ENCODE peak calls at places on chromosomes 11 and 22, in four cellular contexts. B, Y, V and T are unnamed samples.

GRCh38 chr11:34425863-34426262 is 12.9 kb upstream of the CAT start:
- DNase-seq in B (no peak), Y (no peak), V (no peak), T (no peak)

GRCh38 chr22:46583571-46583970 is 36.6 kb upstream of the GRAMD4 start:
- DNase-seq in B (peak), Y (no peak), V (no peak), T (no peak)

GRCh38 chr11:33268945-33269567 is 11.9 kb downstream of the HIPK3 start:
- DNase-seq in B (no peak), Y (no peak), V (no peak), T (no peak)

GRCh38 chr11:118102721-118103261 is 16.0 kb upstream of the SMIM35 start:
- DNase-seq in B (no peak), Y (no peak), V (no peak), T (no peak)

GRCh38 chr11:19444231-19444630 is 203.5 kb upstream of the E2F8 start:
- DNase-seq in B (no peak), Y (no peak), V (no peak), T (no peak)

GRCh38 chr11:35798423-35798822 is 135.8 kb downstream of the TRIM44 start:
- DNase-seq in B (no peak), Y (no peak), V (no peak), T (no peak)

GRCh38 chr11:64296236-64296635 is 3.9 kb upstream of the CATSPERZ start:
- DNase-seq in B (no peak), Y (no peak), V (no peak), T (no peak)

GRCh38 chr22:19823638-19824196 is 31.0 kb downstream of the GNB1L start:
- DNase-seq in B (no peak), Y (peak), V (no peak), T (peak)

GRCh38 chr11:77101043-77101537 is 1.6 kb upstream of the OMP start:
- DNase-seq in B (no peak), Y (peak), V (no peak), T (no peak)

GRCh38 chr11:121544956-121545355 is 92.2 kb upstream of the SORL1-AS1 start:
- DNase-seq in B (no peak), Y (no peak), V (no peak), T (no peak)

GRCh38 chr11:133337905-133338536 is 194.3 kb downstream of the OPCML start:
- DNase-seq in B (no peak), Y (no peak), V (no peak), T (no peak)

GRCh38 chr11:117941163-117941707 is 12.0 kb upstream of the TMPRSS13 start:
- DNase-seq in B (no peak), Y (no peak), V (no peak), T (no peak)

GRCh38 chr11:44711772-44712608 is 14.8 kb upstream of the TSPAN18 start:
- DNase-seq in B (no peak), Y (no peak), V (no peak), T (no peak)

GRCh38 chr11:64650923-64651523 is 60.0 kb downstream of the SLC22A12 start:
- DNase-seq in B (no peak), Y (no peak), V (no peak), T (no peak)

DNA sequence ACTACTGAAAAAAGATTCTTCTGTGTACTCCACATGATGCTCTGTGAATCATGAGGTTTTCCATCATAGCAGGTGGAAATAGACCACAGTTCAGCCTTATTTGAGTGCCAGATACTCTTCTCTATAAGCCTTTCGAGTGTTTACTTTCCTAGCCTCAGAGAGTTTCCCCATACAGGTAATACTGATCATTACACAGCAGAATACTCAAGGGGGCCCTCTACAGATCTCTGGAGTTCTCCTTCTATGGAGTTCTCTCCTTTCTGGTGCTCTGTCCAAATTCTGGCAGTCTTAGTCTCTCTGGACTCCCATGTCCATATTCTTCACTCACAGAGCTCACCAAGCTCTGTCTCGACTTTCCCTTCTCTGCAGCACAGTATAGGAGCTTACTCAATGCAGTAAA is 175.7 kb upstream of the CARD18 start:
- DNase-seq in B (no peak), Y (no peak), V (no peak), T (no peak)
- TF ChIP-seq CTCF in B (no peak), Y (no peak), V (no peak), T (no peak)

GRCh38 chr22:28015676-28016601 is 96.9 kb upstream of the PITPNB start:
- DNase-seq in B (no peak), Y (peak), V (no peak), T (no peak)
- TF ChIP-seq CTCF in B (no peak), Y (no peak), V (no peak), T (no peak)

DNA sequence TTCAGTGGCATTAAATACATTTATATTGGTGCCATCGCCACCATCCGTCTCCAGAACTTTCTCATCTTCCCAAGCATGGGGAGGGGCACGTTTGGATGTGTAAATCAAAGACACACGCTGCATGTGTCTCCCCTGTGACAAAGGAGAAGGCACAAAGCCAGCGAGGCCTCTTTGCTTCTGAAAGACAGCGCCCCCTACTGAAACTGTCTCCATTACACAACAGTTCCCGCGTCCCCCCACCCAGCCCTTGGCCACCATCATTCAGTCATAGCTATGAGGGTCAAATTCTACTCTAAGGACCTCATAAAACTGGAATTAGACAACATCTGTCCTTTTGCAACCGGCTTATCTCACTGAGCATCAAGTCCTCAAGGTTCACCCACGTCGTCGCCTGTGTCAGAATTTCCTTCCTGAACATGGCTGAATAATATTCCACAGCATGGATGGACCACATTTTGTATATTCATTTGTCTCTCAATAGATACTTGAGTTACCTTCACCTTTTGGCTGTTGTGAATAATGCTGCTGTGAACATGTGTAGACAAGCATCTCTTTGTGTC is 64.8 kb downstream of the IGF2 start:
- DNase-seq in B (no peak), Y (no peak), V (no peak), T (no peak)
- TF ChIP-seq CTCF in B (no peak), Y (peak), V (no peak), T (no peak)

DNA sequence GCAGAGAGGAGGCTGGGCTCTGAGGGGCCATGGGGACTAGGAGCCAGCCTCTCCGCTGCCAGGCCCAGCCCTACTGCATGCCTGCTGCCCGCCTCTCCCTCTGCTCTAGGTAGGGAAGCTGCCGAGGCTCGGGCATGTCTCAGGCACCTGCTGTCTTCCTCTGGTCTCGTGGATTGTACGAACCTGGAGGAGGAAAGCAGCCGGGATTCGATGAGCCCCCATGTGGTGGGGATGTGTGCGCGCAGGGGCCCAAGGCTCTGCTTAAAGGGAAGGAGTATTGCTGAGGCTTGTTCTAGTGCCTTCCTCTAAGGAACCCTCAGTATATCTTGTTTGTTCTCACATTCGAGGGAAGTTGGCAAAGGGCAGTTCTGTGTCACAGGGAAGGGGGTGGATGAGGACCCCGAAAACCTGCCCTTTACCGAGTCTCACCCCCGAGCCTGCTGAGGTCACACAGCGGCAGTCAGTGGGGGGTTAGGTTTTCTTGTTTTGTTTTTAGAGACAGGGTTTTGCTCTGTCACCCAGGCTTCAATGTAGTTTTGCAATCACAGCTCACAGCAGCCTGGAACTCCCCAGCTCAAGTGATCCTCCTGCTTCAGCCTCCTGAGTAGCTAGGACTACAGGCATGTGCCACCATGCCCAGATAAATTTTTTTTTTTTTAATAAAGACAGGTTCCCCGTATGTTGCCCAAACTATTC is 21.3 kb downstream of the DAGLA start:
- DNase-seq in B (no peak), Y (peak), V (no peak), T (no peak)
- TF ChIP-seq CTCF in B (peak), Y (peak), V (no peak), T (no peak)

GRCh38 chr11:61125310-61125684 is 23.0 kb downstream of the CD5 start:
- DNase-seq in B (no peak), Y (no peak), V (no peak), T (no peak)

GRCh38 chr11:61124574-61125309 is 22.5 kb downstream of the CD5 start:
- DNase-seq in B (no peak), Y (no peak), V (no peak), T (no peak)

GRCh38 chr11:61127991-61128390 is 25.7 kb downstream of the CD5 start:
- DNase-seq in B (no peak), Y (no peak), V (no peak), T (no peak)

GRCh38 chr11:61123775-61124571 is 21.7 kb downstream of the CD5 start:
- DNase-seq in B (no peak), Y (no peak), V (no peak), T (no peak)

DNA sequence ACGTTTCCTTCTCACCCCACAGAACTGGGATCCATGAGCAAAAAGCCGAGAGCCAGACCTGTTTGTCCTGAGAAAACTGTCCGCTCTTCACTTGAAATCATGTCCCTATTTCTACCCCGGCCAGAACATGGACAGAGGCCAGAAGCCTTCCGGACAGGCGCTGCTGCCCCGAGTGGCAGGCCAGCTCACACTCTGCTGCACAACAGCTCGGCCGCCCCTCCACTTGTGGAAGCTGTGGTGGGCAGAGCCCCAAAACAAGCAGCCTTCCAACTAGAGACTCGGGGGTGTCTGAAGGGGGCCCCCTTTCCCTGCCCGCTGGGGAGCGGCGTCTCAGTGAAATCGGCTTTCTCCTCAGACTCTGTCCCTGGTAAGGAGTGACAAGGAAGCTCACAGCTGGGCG is 24.0 kb downstream of the CD5 start:
- DNase-seq in B (no peak), Y (no peak), V (no peak), T (no peak)
- TF ChIP-seq CTCF in B (no peak), Y (no peak), V (no peak), T (no peak)